ENCODE peak calls at places on chromosomes 16 and 17, in eight cellular contexts. N is activated B cell treated with CpG ODN at 0.5 μM for 24 hours; U is upper lobe of right lung; M is neural crest cell; H is fibroblast of lung; I is Peyer's patch; P is RPMI7951; A is stimulated activated naive CD4-positive, alpha-beta T cell treated with Interleukin-2 at 50 U/mL for 16 hours. L is an unnamed sample.

GRCh38 chr17:36901506-36901905 is 35.8 kb upstream of the LHX1 start:
- DNase-seq in N (no peak), U (no peak), M (no peak), H (no peak), I (no peak), P (peak; percentile 69), A (no peak), L (peak; percentile 48)

GRCh38 chr16:48961546-48961945 is 320.1 kb downstream of the CBLN1 start:
- DNase-seq in N (no peak), U (no peak), M (no peak), H (no peak), I (no peak), P (peak; percentile 73), A (no peak), L (no peak)

GRCh38 chr17:49365667-49366066 is 3.6 kb upstream of the ZNF652 start:
- DNase-seq in N (no peak), U (no peak), M (no peak), H (no peak), I (peak; percentile 20), P (peak; percentile 34), A (peak; percentile 11), L (peak; percentile 24)

GRCh38 chr16:85650864-85651811 is 37.6 kb downstream of the GINS2 start:
- DNase-seq in N (no peak), U (no peak), M (no peak), H (peak; percentile 21), I (no peak), P (no peak), A (no peak), L (no peak)

GRCh38 chr17:76357597-76358158 is 4.0 kb upstream of the PRPSAP1 start:
- DNase-seq in N (no peak), U (no peak), M (no peak), H (no peak), I (no peak), P (no peak), A (no peak), L (no peak)

GRCh38 chr16:55380485-55380884 is 56.5 kb downstream of the IRX6 start:
- DNase-seq in N (no peak), U (no peak), M (no peak), H (no peak), I (no peak), P (no peak), A (no peak), L (no peak)

GRCh38 chr16:50616883-50617629 is 64.1 kb downstream of the SNX20 start:
- DNase-seq in N (no peak), U (no peak), M (no peak), H (peak; percentile 17), I (no peak), P (no peak), A (no peak), L (no peak)

GRCh38 chr17:37417852-37418251 is 11.2 kb downstream of the TADA2A start:
- DNase-seq in N (no peak), U (no peak), M (no peak), H (peak; percentile 13), I (no peak), P (no peak), A (no peak), L (peak; percentile 20)

GRCh38 chr16:4381072-4381934 is 9.7 kb downstream of the VASN start:
- DNase-seq in N (no peak), U (no peak), M (no peak), H (no peak), I (no peak), P (no peak), A (no peak), L (no peak)

GRCh38 chr16:1940273-1941161 is 2.5 kb downstream of the MSRB1 start:
- DNase-seq in N (no peak), U (no peak), M (no peak), H (no peak), I (peak; percentile 75), P (no peak), A (no peak), L (no peak)

GRCh38 chr16:27703545-27703944 is 153.6 kb downstream of the KATNIP start:
- DNase-seq in N (no peak), U (peak; percentile 11), M (peak; percentile 37), H (no peak), I (no peak), P (no peak), A (no peak), L (peak; percentile 42)

GRCh38 chr17:59638553-59638952 is 18.9 kb downstream of the CLTC start:
- DNase-seq in N (no peak), U (no peak), M (no peak), H (no peak), I (no peak), P (no peak), A (no peak), L (no peak)

GRCh38 chr17:74736423-74737298 is at the start of gene RAB37:
- DNase-seq in N (peak; percentile 74), U (peak; percentile 81), M (no peak), H (no peak), I (peak; percentile 70), P (no peak), A (peak; percentile 37), L (no peak)

GRCh38 chr16:8948831-8949230 is 14.9 kb downstream of the USP7 start:
- DNase-seq in N (no peak), U (no peak), M (no peak), H (no peak), I (no peak), P (no peak), A (no peak), L (no peak)

GRCh38 chr17:80348551-80349436 is 66.2 kb upstream of the ENDOV start:
- DNase-seq in N (no peak), U (peak; percentile 41), M (no peak), H (no peak), I (peak; percentile 42), P (peak; percentile 44), A (no peak), L (peak; percentile 38)

GRCh38 chr17:4887581-4887980 is 11.8 kb upstream of the C17orf107 start:
- DNase-seq in N (no peak), U (no peak), M (no peak), H (no peak), I (no peak), P (no peak), A (no peak), L (no peak)

GRCh38 chr17:6989779-6990178 is 6.1 kb upstream of the ALOX12 start:
- DNase-seq in N (no peak), U (no peak), M (no peak), H (no peak), I (no peak), P (no peak), A (no peak), L (no peak)

GRCh38 chr16:89303604-89304003 is 86.1 kb downstream of the ZNF778 start:
- DNase-seq in N (no peak), U (no peak), M (no peak), H (no peak), I (no peak), P (no peak), A (no peak), L (no peak)

GRCh38 chr16:85046957-85047866 is 19.6 kb downstream of the KIAA0513 start:
- DNase-seq in N (no peak), U (peak; percentile 68), M (no peak), H (no peak), I (no peak), P (no peak), A (no peak), L (peak; percentile 35)

GRCh38 chr17:83149761-83150251 is 70.4 kb downstream of the METRNL start:
- DNase-seq in N (no peak), U (no peak), M (no peak), H (no peak), I (no peak), P (peak; percentile 59), A (no peak), L (no peak)

GRCh38 chr16:22664132-22664531 is 149.8 kb upstream of the HS3ST2 start:
- DNase-seq in N (no peak), U (no peak), M (no peak), H (no peak), I (no peak), P (no peak), A (no peak), L (no peak)

GRCh38 chr17:61816538-61816937 is 46.8 kb downstream of the BRIP1 start:
- DNase-seq in N (no peak), U (no peak), M (no peak), H (peak; percentile 14), I (no peak), P (no peak), A (no peak), L (no peak)

GRCh38 chr17:42325026-42325425 is 36.7 kb downstream of the STAT5A start:
- DNase-seq in N (no peak), U (no peak), M (no peak), H (peak; percentile 43), I (no peak), P (peak; percentile 92), A (no peak), L (peak; percentile 80)

GRCh38 chr17:44132275-44132821 is 8.9 kb upstream of the HDAC5 start:
- DNase-seq in N (no peak), U (no peak), M (no peak), H (no peak), I (no peak), P (peak; percentile 70), A (no peak), L (no peak)

GRCh38 chr17:4557626-4558310 is 2.6 kb upstream of the MYBBP1A start:
- DNase-seq in N (no peak), U (peak; percentile 52), M (no peak), H (no peak), I (no peak), P (no peak), A (no peak), L (no peak)

GRCh38 chr16:83727018-83727417 is 80.8 kb upstream of the HSBP1 start:
- DNase-seq in N (no peak), U (no peak), M (no peak), H (peak; percentile 42), I (no peak), P (peak; percentile 91), A (no peak), L (peak; percentile 91)

GRCh38 chr17:1110844-1111598 is 68.8 kb downstream of the ABR start:
- DNase-seq in N (no peak), U (peak; percentile 91), M (no peak), H (peak; percentile 70), I (peak; percentile 79), P (peak; percentile 97), A (no peak), L (peak; percentile 98)

GRCh38 chr17:76014100-76014924 is 12.8 kb downstream of the EVPL start:
- DNase-seq in N (peak; percentile 66), U (peak; percentile 87), M (peak; percentile 77), H (peak; percentile 64), I (peak; percentile 79), P (peak; percentile 52), A (peak; percentile 69), L (peak; percentile 68)

GRCh38 chr16:31386157-31386984 is 6.8 kb upstream of the ITGAD start:
- DNase-seq in N (no peak), U (no peak), M (no peak), H (no peak), I (no peak), P (peak; percentile 44), A (no peak), L (peak; percentile 1)

GRCh38 chr16:23469814-23470213 is 16.8 kb upstream of the COG7 start:
- DNase-seq in N (no peak), U (no peak), M (no peak), H (peak; percentile 11), I (no peak), P (peak; percentile 56), A (no peak), L (no peak)

GRCh38 chr17:63881935-63882601 is at the start of gene GH2:
- DNase-seq in N (peak; percentile 36), U (no peak), M (peak; percentile 69), H (peak; percentile 28), I (no peak), P (peak; percentile 19), A (peak; percentile 55), L (peak; percentile 42)

GRCh38 chr16:14510939-14511797 is 118.9 kb downstream of the PARN start:
- DNase-seq in N (no peak), U (no peak), M (no peak), H (peak; percentile 42), I (no peak), P (peak; percentile 79), A (no peak), L (peak; percentile 59)

GRCh38 chr17:77247048-77247541 is 106.3 kb downstream of the SEC14L1 start:
- DNase-seq in N (peak; percentile 89), U (peak; percentile 94), M (peak; percentile 97), H (peak; percentile 71), I (peak; percentile 89), P (peak; percentile 54), A (peak; percentile 83), L (peak; percentile 73)

GRCh38 chr16:88491560-88492310 is 38.7 kb downstream of the ZFPM1 start:
- DNase-seq in N (no peak), U (no peak), M (no peak), H (no peak), I (no peak), P (no peak), A (no peak), L (no peak)

L was measured in mesenchymal stem cell.